ENCODE peak calls at places on chromosomes 6 and 20, in six cellular contexts. R is endothelial cell of umbilical vein; A is naive B cell; V is frontal cortex; U is NCI-H1105 treated with DMSO at 0.1 percent for 48 hours; Q is activated CD4-positive, alpha-beta T cell treated with anti-CD3 and anti-CD28 coated beads for 36 hours. F is an unnamed sample.

GRCh38 chr6:37269105-37269504 is 11.2 kb upstream of the TMEM217 start:
- DNase-seq in R (no peak), A (no peak), U (no peak), V (no peak), Q (no peak), F (no peak)

GRCh38 chr6:166415306-166415705 is 32.6 kb upstream of the MPC1 start:
- DNase-seq in V (no peak), A (no peak), U (no peak), Q (peak), R (no peak), F (no peak)

GRCh38 chr20:646868-647233 is 6.1 kb downstream of the SRXN1 start:
- DNase-seq in A (no peak), V (no peak), R (no peak), U (no peak), Q (no peak), F (no peak)

GRCh38 chr6:5905431-5906339 is 101.0 kb downstream of the NRN1 start:
- DNase-seq in V (no peak), U (no peak), Q (no peak), R (no peak), A (no peak), F (no peak)

GRCh38 chr6:75600694-75601265 is 900 bp upstream of the SENP6 start:
- DNase-seq in U (no peak), A (no peak), Q (no peak), V (no peak), R (peak), F (no peak)

GRCh38 chr6:24223131-24223715 is 97.2 kb downstream of the NRSN1 start:
- DNase-seq in A (no peak), Q (no peak), V (no peak), U (no peak), R (no peak), F (no peak)

GRCh38 chr6:168318579-168319278 is 848 bp downstream of the DACT2 start:
- DNase-seq in U (no peak), Q (no peak), A (no peak), V (no peak), R (no peak), F (no peak)

GRCh38 chr20:2326046-2326445 is 30.2 kb downstream of the TGM3 start:
- DNase-seq in Q (no peak), A (no peak), U (no peak), V (no peak), R (no peak), F (no peak)

GRCh38 chr6:143601501-143601900 is 76.3 kb upstream of the PHACTR2 start:
- DNase-seq in A (no peak), Q (no peak), U (no peak), R (no peak), V (no peak), F (no peak)

GRCh38 chr6:123022980-123023379 is 26.9 kb downstream of the CLVS2 start:
- DNase-seq in Q (no peak), V (no peak), U (no peak), R (no peak), A (no peak), F (peak)

GRCh38 chr20:2817891-2818595 is 1.9 kb downstream of the TMEM239 start:
- DNase-seq in Q (no peak), R (no peak), A (no peak), U (no peak), V (no peak), F (no peak)

GRCh38 chr20:12975833-12976608 is 32.8 kb upstream of the SPTLC3 start:
- DNase-seq in A (no peak), V (no peak), R (no peak), U (no peak), Q (no peak), F (no peak)

GRCh38 chr6:28589234-28589951 is 63.7 kb downstream of the GPX5 start:
- DNase-seq in V (no peak), A (no peak), U (peak), R (peak), Q (peak), F (peak)